ENCODE peak calls at places on chromosomes 2 and 18, in five cellular contexts. Z is fibroblast of lung, K is colonic mucosa, U is cardiac muscle cell, O is lower lobe of right lung. J is an unnamed sample.

GRCh38 chr2:126910637-126911036 is 11.9 kb downstream of the TEX51 start:
- DNase-seq in Z (no peak), K (no peak), U (no peak), O (no peak), J (no peak)

GRCh38 chr2:234032301-234032856 is 18.1 kb upstream of the SPP2 start:
- DNase-seq in Z (peak), K (no peak), U (no peak), O (no peak), J (peak)

GRCh38 chr2:201707753-201708152 is 9.3 kb upstream of the MPP4 start:
- DNase-seq in Z (peak), K (no peak), U (no peak), O (no peak), J (peak)

GRCh38 chr2:44075536-44075935 is 79.7 kb upstream of the LRPPRC start:
- DNase-seq in Z (peak), K (no peak), U (no peak), O (no peak), J (no peak)

GRCh38 chr2:233928594-233929351 is 11.6 kb downstream of the TRPM8 start:
- DNase-seq in Z (peak), K (peak), U (peak), O (no peak), J (peak)

GRCh38 chr2:85926931-85927527 is 38.2 kb upstream of the ST3GAL5 start:
- DNase-seq in Z (no peak), K (no peak), U (no peak), O (no peak), J (no peak)

GRCh38 chr2:170092475-170092874 is 85.5 kb upstream of the MYO3B start:
- DNase-seq in Z (peak), K (no peak), U (no peak), O (no peak), J (no peak)

GRCh38 chr2:109683452-109683851 is 69.3 kb downstream of the SOWAHC start:
- DNase-seq in Z (no peak), K (no peak), U (no peak), O (no peak), J (no peak)

GRCh38 chr2:36906277-36906676 is 60.1 kb downstream of the STRN start:
- DNase-seq in Z (no peak), K (no peak), U (no peak), O (no peak), J (no peak)

GRCh38 chr2:157497603-157498314 is 53.9 kb upstream of the CYTIP start:
- DNase-seq in Z (peak), K (no peak), U (peak), O (no peak), J (peak)

GRCh38 chr18:63887424-63887823 is at the start of gene SERPINB2:
- DNase-seq in Z (no peak), K (no peak), U (no peak), O (no peak), J (no peak)

GRCh38 chr2:169598982-169599381 is 14.8 kb downstream of the PPIG start:
- DNase-seq in Z (no peak), K (no peak), U (no peak), O (no peak), J (no peak)

GRCh38 chr2:161533218-161533617 is 91.0 kb upstream of the SLC4A10 start:
- DNase-seq in Z (no peak), K (no peak), U (no peak), O (no peak), J (no peak)

GRCh38 chr18:59488899-59489298 is 129.8 kb upstream of the LMAN1 start:
- DNase-seq in Z (no peak), K (no peak), U (no peak), O (no peak), J (no peak)

GRCh38 chr2:46379213-46380037 is 82.2 kb downstream of the EPAS1 start:
- DNase-seq in Z (peak), K (no peak), U (peak), O (no peak), J (peak)

GRCh38 chr18:70135604-70136003 is 69.9 kb downstream of the RTTN start:
- DNase-seq in Z (no peak), K (no peak), U (no peak), O (no peak), J (no peak)

GRCh38 chr18:30106356-30106755 is 936.2 kb downstream of the DSC3 start:
- DNase-seq in Z (no peak), K (no peak), U (no peak), O (no peak), J (no peak)

GRCh38 chr2:61425605-61426155 is 45.2 kb downstream of the USP34 start:
- DNase-seq in Z (no peak), K (no peak), U (peak), O (no peak), J (no peak)
- H3K27ac ChIP-seq in Z (no peak), K (no peak), U (peak), O (peak), J (no peak)

DNA sequence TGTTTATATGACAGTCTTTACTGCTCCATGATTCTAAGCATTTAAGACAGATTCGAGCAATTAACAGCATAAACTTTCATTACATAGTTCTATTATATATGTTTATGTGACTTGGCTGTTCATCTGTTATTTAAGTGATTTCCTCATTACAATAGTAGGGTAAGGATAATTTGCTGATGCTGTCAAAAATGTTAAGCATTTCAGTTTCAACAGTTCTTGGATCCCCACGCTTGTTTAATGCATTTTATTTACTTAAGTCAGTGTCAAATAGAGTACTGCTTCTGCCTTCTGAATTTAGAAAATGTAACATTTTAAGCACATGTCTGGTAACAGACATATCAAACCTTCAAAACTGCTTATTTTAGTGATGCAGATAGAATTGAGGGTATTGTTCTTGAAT is 8.1 kb downstream of the TCF4 start:
- DNase-seq in Z (peak), K (no peak), U (no peak), O (no peak), J (no peak)
- H3K27ac ChIP-seq in Z (no peak), K (no peak), U (no peak), O (no peak), J (no peak)

GRCh38 chr2:189582140-189582825 is 1.7 kb upstream of the SLC40A1 start:
- DNase-seq in Z (no peak), K (no peak), U (no peak), O (no peak), J (no peak)

GRCh38 chr2:189579585-189579984 is 1.0 kb downstream of the SLC40A1 start:
- DNase-seq in Z (peak), K (no peak), U (no peak), O (no peak), J (no peak)

GRCh38 chr2:189580267-189580661 is 322 bp downstream of the SLC40A1 start:
- DNase-seq in Z (peak), K (no peak), U (peak), O (peak), J (no peak)

GRCh38 chr2:189580662-189581353 is at the start of gene SLC40A1:
- DNase-seq in Z (peak), K (peak), U (peak), O (peak), J (peak)

DNA sequence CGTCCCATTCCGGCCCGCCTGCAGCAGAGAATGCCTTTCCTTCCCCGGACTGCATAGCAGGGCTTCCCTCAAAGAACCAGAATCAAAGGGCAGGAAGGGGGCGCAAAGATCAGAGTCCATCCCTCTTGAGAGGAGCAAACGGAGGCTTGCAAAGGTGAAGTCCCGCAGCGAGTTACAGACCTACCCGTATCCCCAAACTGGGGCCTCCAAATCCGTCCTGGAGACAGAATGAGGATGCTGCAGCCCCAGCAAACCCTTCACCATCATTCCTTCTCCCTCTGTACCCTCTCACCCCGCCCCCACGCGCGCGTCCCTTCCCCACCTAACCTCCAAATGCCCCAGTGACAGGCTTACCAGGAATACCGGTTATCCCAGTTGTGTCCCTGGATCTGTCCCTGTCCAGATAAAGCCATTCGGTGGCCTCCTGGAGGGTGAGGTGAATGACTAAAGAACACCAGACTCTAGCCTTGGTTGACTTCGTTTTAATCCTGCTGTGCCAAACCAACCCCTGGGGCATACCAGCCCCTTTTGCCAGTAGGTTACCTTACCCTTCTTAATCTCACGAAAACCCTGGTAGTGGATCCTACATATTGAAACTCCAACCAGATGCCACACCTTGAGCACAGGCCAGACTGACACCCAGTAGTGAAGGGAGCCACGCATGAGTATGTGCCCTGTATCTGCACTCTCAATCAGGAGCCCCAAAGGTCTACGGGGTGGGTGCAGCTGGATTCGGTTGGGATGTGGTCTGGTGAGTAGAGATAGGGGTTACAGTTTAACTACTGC is 961 bp upstream of the SLC40A1 start:
- DNase-seq in Z (no peak), K (peak), U (no peak), O (peak), J (no peak)
- H3K27ac ChIP-seq in Z (no peak), K (peak), U (peak), O (peak), J (no peak)

GRCh38 chr18:7147399-7147798 is 29.8 kb upstream of the LAMA1 start:
- DNase-seq in Z (no peak), K (no peak), U (no peak), O (no peak), J (no peak)
- H3K27ac ChIP-seq in Z (no peak), K (no peak), U (peak), O (no peak), J (no peak)

GRCh38 chr2:106158131-106158530 is 36.0 kb downstream of the UXS1 start:
- DNase-seq in Z (no peak), K (no peak), U (no peak), O (no peak), J (no peak)
- H3K27ac ChIP-seq in Z (no peak), K (no peak), U (no peak), O (no peak), J (no peak)

DNA sequence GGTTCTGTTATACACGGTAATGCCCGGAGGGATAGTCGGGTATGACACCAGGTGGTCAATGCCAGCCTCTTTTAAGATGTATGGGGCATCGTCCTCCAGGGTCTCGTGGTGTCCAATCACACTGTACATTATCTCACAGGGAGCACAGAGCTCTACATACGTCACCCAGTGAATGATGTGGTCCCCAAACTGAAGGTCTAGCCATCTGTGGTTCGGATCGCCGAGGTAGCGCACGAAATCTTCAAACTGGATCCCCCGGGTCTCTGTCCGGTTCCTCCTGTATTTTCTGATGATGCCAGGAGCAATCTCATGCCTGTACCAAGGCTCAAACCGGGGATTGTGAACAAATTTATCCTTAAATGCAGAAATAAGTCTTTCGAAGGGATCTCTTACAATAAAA is 24.1 kb downstream of the CHST10 start:
- DNase-seq in Z (no peak), K (no peak), U (no peak), O (no peak), J (no peak)
- H3K27ac ChIP-seq in Z (no peak), K (no peak), U (no peak), O (no peak), J (no peak)

DNA sequence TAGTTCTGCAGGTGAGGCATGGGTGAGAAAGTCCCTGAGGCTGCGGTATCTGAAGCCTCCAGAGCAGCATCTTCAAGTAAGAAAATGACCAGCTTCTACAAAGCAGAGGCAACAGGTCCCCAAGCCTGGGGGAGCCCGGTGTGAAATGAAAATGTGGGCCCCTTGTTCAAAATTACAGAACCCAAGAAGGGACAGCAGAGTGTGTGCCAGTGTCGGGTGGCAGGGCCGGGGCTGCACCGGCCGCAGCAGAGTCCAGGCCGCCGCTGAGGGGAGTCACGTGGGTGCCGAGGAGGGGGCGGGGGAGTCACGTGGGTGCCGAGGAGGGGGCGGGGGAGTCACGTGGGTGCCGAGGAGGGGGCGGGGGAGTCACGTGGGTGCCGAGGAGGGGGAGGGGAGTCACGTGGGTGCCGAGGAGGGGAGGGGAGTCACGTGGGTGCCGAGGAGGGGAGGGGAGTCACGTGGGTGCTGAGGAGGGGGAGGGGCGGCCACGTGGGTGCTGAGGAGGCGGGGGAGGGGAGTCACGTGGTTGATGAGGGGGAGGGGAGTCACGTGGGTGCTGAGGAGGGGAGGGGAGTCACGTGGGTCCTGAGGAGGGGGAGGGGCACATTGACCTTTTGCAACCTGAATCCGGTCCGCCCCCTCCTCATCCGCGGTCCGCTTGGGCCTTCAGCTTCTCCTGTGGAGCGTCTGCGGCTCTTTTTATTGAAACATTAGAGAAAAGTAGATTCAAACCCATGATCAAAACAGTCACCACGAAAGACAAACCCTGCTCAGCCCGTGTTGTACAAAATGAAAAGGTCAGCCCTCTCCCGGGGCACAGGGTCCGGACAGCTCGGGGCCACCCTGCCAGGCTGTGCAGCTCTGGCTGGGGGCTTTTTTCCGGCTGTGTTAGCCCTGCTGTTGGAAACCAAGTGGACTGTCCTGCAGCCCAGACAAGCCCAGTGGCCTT is 10.4 kb downstream of the COLEC11 start:
- DNase-seq in Z (peak), K (peak), U (no peak), O (no peak), J (peak)
- H3K27ac ChIP-seq in Z (no peak), K (no peak), U (peak), O (no peak), J (peak)

GRCh38 chr2:43003702-43004101 is 211.3 kb upstream of the HAAO start:
- DNase-seq in Z (no peak), K (no peak), U (no peak), O (no peak), J (no peak)
- H3K27ac ChIP-seq in Z (no peak), K (peak), U (no peak), O (no peak), J (no peak)

J was measured in A673.